ENCODE peak calls at places on chromosomes 6 and 20, in seven cellular contexts. One of them, this sample, is unnamed.

GRCh38 chr6:18835976-18836375 is 448.8 kb downstream of the RNF144B start:
- DNase-seq in fibroblast of lung: no peak
- DNase-seq in Peyer's patch: no peak
- DNase-seq in upper lobe of right lung: no peak
- DNase-seq in body of pancreas: no peak
- DNase-seq in epithelial cell of proximal tubule: no peak
- DNase-seq in fibroblast of pulmonary artery: no peak
- DNase-seq in this sample: no peak

GRCh38 chr20:47681977-47682812 is 103.1 kb downstream of the SULF2 start:
- DNase-seq in fibroblast of lung: peak
- DNase-seq in Peyer's patch: no peak
- DNase-seq in upper lobe of right lung: peak
- DNase-seq in body of pancreas: no peak
- DNase-seq in epithelial cell of proximal tubule: no peak
- DNase-seq in fibroblast of pulmonary artery: peak
- DNase-seq in this sample: no peak

GRCh38 chr6:16759646-16760535 is 1.4 kb downstream of the ATXN1 start:
- DNase-seq in fibroblast of lung: peak
- DNase-seq in Peyer's patch: peak
- DNase-seq in upper lobe of right lung: peak
- DNase-seq in body of pancreas: peak
- DNase-seq in epithelial cell of proximal tubule: no peak
- DNase-seq in fibroblast of pulmonary artery: peak
- DNase-seq in this sample: peak

GRCh38 chr20:24959591-24960301 is 10.7 kb downstream of the CST7 start:
- DNase-seq in fibroblast of lung: no peak
- DNase-seq in Peyer's patch: peak
- DNase-seq in upper lobe of right lung: no peak
- DNase-seq in body of pancreas: no peak
- DNase-seq in epithelial cell of proximal tubule: no peak
- DNase-seq in fibroblast of pulmonary artery: no peak
- DNase-seq in this sample: no peak

GRCh38 chr6:163023700-163024099 is 295.9 kb downstream of the PACRG start:
- DNase-seq in fibroblast of lung: no peak
- DNase-seq in Peyer's patch: no peak
- DNase-seq in upper lobe of right lung: no peak
- DNase-seq in body of pancreas: no peak
- DNase-seq in epithelial cell of proximal tubule: no peak
- DNase-seq in fibroblast of pulmonary artery: no peak
- DNase-seq in this sample: no peak

GRCh38 chr6:119533603-119534279 is 184.2 kb upstream of the MAN1A1 start:
- DNase-seq in fibroblast of lung: peak
- DNase-seq in Peyer's patch: no peak
- DNase-seq in upper lobe of right lung: no peak
- DNase-seq in body of pancreas: peak
- DNase-seq in epithelial cell of proximal tubule: no peak
- DNase-seq in fibroblast of pulmonary artery: peak
- DNase-seq in this sample: no peak

GRCh38 chr6:40344566-40345185 is 242.5 kb downstream of the LRFN2 start:
- DNase-seq in fibroblast of lung: no peak
- DNase-seq in Peyer's patch: no peak
- DNase-seq in upper lobe of right lung: no peak
- DNase-seq in body of pancreas: no peak
- DNase-seq in epithelial cell of proximal tubule: no peak
- DNase-seq in fibroblast of pulmonary artery: no peak
- DNase-seq in this sample: no peak

GRCh38 chr20:11231742-11232141 is 557.9 kb upstream of the JAG1 start:
- DNase-seq in fibroblast of lung: no peak
- DNase-seq in Peyer's patch: no peak
- DNase-seq in upper lobe of right lung: no peak
- DNase-seq in body of pancreas: no peak
- DNase-seq in epithelial cell of proximal tubule: no peak
- DNase-seq in fibroblast of pulmonary artery: peak
- DNase-seq in this sample: no peak

GRCh38 chr6:37256692-37257319 is 766 bp upstream of the TBC1D22B start:
- DNase-seq in fibroblast of lung: peak
- DNase-seq in Peyer's patch: no peak
- DNase-seq in upper lobe of right lung: no peak
- DNase-seq in body of pancreas: no peak
- DNase-seq in epithelial cell of proximal tubule: no peak
- DNase-seq in fibroblast of pulmonary artery: no peak
- DNase-seq in this sample: peak

GRCh38 chr6:131116755-131117360 is 18.4 kb upstream of the AKAP7 start:
- DNase-seq in fibroblast of lung: peak
- DNase-seq in Peyer's patch: no peak
- DNase-seq in upper lobe of right lung: no peak
- DNase-seq in body of pancreas: no peak
- DNase-seq in epithelial cell of proximal tubule: no peak
- DNase-seq in fibroblast of pulmonary artery: peak
- DNase-seq in this sample: peak

GRCh38 chr6:137165375-137166246 is 7.8 kb downstream of the IL22RA2 start:
- DNase-seq in fibroblast of lung: no peak
- DNase-seq in Peyer's patch: peak
- DNase-seq in upper lobe of right lung: no peak
- DNase-seq in body of pancreas: peak
- DNase-seq in epithelial cell of proximal tubule: no peak
- DNase-seq in fibroblast of pulmonary artery: no peak
- DNase-seq in this sample: peak

GRCh38 chr6:121523628-121524027 is 88.2 kb downstream of the GJA1 start:
- DNase-seq in fibroblast of lung: peak
- DNase-seq in Peyer's patch: no peak
- DNase-seq in upper lobe of right lung: no peak
- DNase-seq in body of pancreas: no peak
- DNase-seq in epithelial cell of proximal tubule: no peak
- DNase-seq in fibroblast of pulmonary artery: peak
- DNase-seq in this sample: no peak

GRCh38 chr6:28565823-28566526 is 40.3 kb downstream of the GPX5 start:
- DNase-seq in fibroblast of lung: no peak
- DNase-seq in Peyer's patch: no peak
- DNase-seq in upper lobe of right lung: no peak
- DNase-seq in body of pancreas: no peak
- DNase-seq in epithelial cell of proximal tubule: peak
- DNase-seq in fibroblast of pulmonary artery: no peak
- DNase-seq in this sample: peak

GRCh38 chr20:57407541-57407956 is 16.4 kb downstream of the RBM38 start:
- DNase-seq in fibroblast of lung: no peak
- DNase-seq in Peyer's patch: no peak
- DNase-seq in upper lobe of right lung: no peak
- DNase-seq in body of pancreas: no peak
- DNase-seq in epithelial cell of proximal tubule: no peak
- DNase-seq in fibroblast of pulmonary artery: no peak
- DNase-seq in this sample: no peak

GRCh38 chr6:40295251-40295949 is 291.8 kb downstream of the LRFN2 start:
- DNase-seq in fibroblast of lung: no peak
- DNase-seq in Peyer's patch: no peak
- DNase-seq in upper lobe of right lung: no peak
- DNase-seq in body of pancreas: no peak
- DNase-seq in epithelial cell of proximal tubule: peak
- DNase-seq in fibroblast of pulmonary artery: no peak
- DNase-seq in this sample: no peak

GRCh38 chr6:123802351-123802696 is 1.3 kb upstream of the NKAIN2 start:
- DNase-seq in fibroblast of lung: no peak
- DNase-seq in Peyer's patch: no peak
- DNase-seq in upper lobe of right lung: no peak
- DNase-seq in body of pancreas: no peak
- DNase-seq in epithelial cell of proximal tubule: no peak
- DNase-seq in fibroblast of pulmonary artery: no peak
- DNase-seq in this sample: no peak
- H3K4me3 ChIP-seq in fibroblast of lung: peak
- H3K4me3 ChIP-seq in Peyer's patch: no peak
- H3K4me3 ChIP-seq in upper lobe of right lung: peak
- H3K4me3 ChIP-seq in body of pancreas: no peak
- H3K4me3 ChIP-seq in epithelial cell of proximal tubule: no peak
- H3K4me3 ChIP-seq in fibroblast of pulmonary artery: no peak
- H3K4me3 ChIP-seq in this sample: no peak

DNA sequence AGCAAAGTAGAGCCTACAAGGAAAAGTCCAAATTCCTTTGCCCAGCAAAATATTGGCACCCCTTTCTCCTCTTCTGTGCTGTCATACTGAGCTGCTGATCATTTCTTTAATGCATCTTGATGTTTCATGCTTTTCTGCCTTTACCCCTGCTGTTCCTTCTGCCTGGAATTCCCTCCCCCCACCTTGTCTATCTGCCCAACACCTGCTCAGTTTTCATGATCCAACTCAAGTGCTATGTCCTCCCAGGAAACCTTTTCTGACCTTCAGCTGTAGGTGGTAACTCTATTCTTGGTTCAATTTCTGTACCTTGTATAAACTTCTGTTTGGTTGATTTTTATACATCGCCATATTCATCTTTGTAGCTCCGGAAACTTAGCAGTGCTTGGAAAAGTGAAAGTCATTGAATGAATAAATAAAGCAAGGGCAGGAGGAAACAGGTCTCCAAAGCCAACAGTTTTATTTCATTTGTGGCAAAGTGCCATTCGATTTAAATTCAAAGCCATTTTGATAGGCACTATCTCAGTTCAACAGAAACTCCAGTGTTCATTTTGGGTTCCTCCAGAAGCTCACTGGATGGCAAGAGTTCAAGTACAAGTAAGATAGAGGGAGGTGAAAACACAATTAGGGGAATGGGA is 10.4 kb upstream of the BMP2 start:
- DNase-seq in fibroblast of lung: no peak
- DNase-seq in Peyer's patch: no peak
- DNase-seq in upper lobe of right lung: no peak
- DNase-seq in body of pancreas: peak
- DNase-seq in epithelial cell of proximal tubule: no peak
- DNase-seq in fibroblast of pulmonary artery: no peak
- DNase-seq in this sample: no peak
- H3K4me3 ChIP-seq in fibroblast of lung: no peak
- H3K4me3 ChIP-seq in Peyer's patch: no peak
- H3K4me3 ChIP-seq in upper lobe of right lung: no peak
- H3K4me3 ChIP-seq in body of pancreas: no peak
- H3K4me3 ChIP-seq in epithelial cell of proximal tubule: no peak
- H3K4me3 ChIP-seq in fibroblast of pulmonary artery: no peak
- H3K4me3 ChIP-seq in this sample: no peak

GRCh38 chr6:138692058-138692977 is 81.3 kb upstream of the CCDC28A start:
- DNase-seq in fibroblast of lung: peak
- DNase-seq in Peyer's patch: peak
- DNase-seq in upper lobe of right lung: peak
- DNase-seq in body of pancreas: peak
- DNase-seq in epithelial cell of proximal tubule: no peak
- DNase-seq in fibroblast of pulmonary artery: peak
- DNase-seq in this sample: peak

GRCh38 chr6:138689849-138690248 is 83.7 kb upstream of the CCDC28A start:
- DNase-seq in fibroblast of lung: no peak
- DNase-seq in Peyer's patch: no peak
- DNase-seq in upper lobe of right lung: no peak
- DNase-seq in body of pancreas: no peak
- DNase-seq in epithelial cell of proximal tubule: no peak
- DNase-seq in fibroblast of pulmonary artery: no peak
- DNase-seq in this sample: no peak

GRCh38 chr6:138692978-138693909 is 80.3 kb upstream of the CCDC28A start:
- DNase-seq in fibroblast of lung: peak
- DNase-seq in Peyer's patch: peak
- DNase-seq in upper lobe of right lung: peak
- DNase-seq in body of pancreas: peak
- DNase-seq in epithelial cell of proximal tubule: no peak
- DNase-seq in fibroblast of pulmonary artery: peak
- DNase-seq in this sample: peak

GRCh38 chr6:138691595-138692057 is 81.9 kb upstream of the CCDC28A start:
- DNase-seq in fibroblast of lung: peak
- DNase-seq in Peyer's patch: no peak
- DNase-seq in upper lobe of right lung: no peak
- DNase-seq in body of pancreas: peak
- DNase-seq in epithelial cell of proximal tubule: peak
- DNase-seq in fibroblast of pulmonary artery: peak
- DNase-seq in this sample: peak

GRCh38 chr6:138690975-138691594 is 82.5 kb upstream of the CCDC28A start:
- DNase-seq in fibroblast of lung: no peak
- DNase-seq in Peyer's patch: no peak
- DNase-seq in upper lobe of right lung: no peak
- DNase-seq in body of pancreas: no peak
- DNase-seq in epithelial cell of proximal tubule: no peak
- DNase-seq in fibroblast of pulmonary artery: no peak
- DNase-seq in this sample: no peak
- H3K4me3 ChIP-seq in fibroblast of lung: peak
- H3K4me3 ChIP-seq in Peyer's patch: peak
- H3K4me3 ChIP-seq in upper lobe of right lung: peak
- H3K4me3 ChIP-seq in body of pancreas: no peak
- H3K4me3 ChIP-seq in epithelial cell of proximal tubule: peak
- H3K4me3 ChIP-seq in fibroblast of pulmonary artery: peak
- H3K4me3 ChIP-seq in this sample: no peak

GRCh38 chr6:134173007-134173690 is 120.7 kb upstream of the SLC2A12 start:
- DNase-seq in fibroblast of lung: peak
- DNase-seq in Peyer's patch: no peak
- DNase-seq in upper lobe of right lung: no peak
- DNase-seq in body of pancreas: no peak
- DNase-seq in epithelial cell of proximal tubule: no peak
- DNase-seq in fibroblast of pulmonary artery: peak
- DNase-seq in this sample: no peak
- H3K4me3 ChIP-seq in fibroblast of lung: peak
- H3K4me3 ChIP-seq in Peyer's patch: peak
- H3K4me3 ChIP-seq in upper lobe of right lung: peak
- H3K4me3 ChIP-seq in body of pancreas: peak
- H3K4me3 ChIP-seq in epithelial cell of proximal tubule: peak
- H3K4me3 ChIP-seq in fibroblast of pulmonary artery: peak
- H3K4me3 ChIP-seq in this sample: no peak